ENCODE peak calls at places on chromosomes 3 and 15, in four cellular contexts. L is mesothelial cell of epicardium; V is CD8-positive, alpha-beta memory T cell; B is NCI-H1092 treated with DMSO at 0.1 percent for 48 hours. G is an unnamed sample.

GRCh38 chr15:20345401-20345958 is 196.1 kb downstream of the GOLGA6L6 start:
- DNase-seq in V (no peak), L (peak), B (no peak), G (no peak)

GRCh38 chr15:28260722-28261121 is 61.3 kb downstream of the HERC2 start:
- DNase-seq in V (no peak), L (no peak), B (no peak), G (no peak)

GRCh38 chr3:94440767-94441493 is 378.1 kb downstream of the NSUN3 start:
- DNase-seq in L (no peak), B (no peak), V (no peak), G (no peak)

GRCh38 chr3:172103724-172104123 is 64.3 kb downstream of the FNDC3B start:
- DNase-seq in B (no peak), L (no peak), V (no peak), G (no peak)

GRCh38 chr15:59018833-59019232 is 31.4 kb downstream of the RNF111 start:
- DNase-seq in L (no peak), V (no peak), B (no peak), G (no peak)

GRCh38 chr3:43996379-43997301 is 245.0 kb upstream of the TOPAZ1 start:
- DNase-seq in L (no peak), V (no peak), B (peak), G (no peak)

GRCh38 chr3:151879037-151879436 is 5.6 kb downstream of the SUCNR1 start:
- DNase-seq in L (no peak), B (no peak), V (no peak), G (no peak)

GRCh38 chr3:128082545-128082944 is 30.3 kb downstream of the SEC61A1 start:
- DNase-seq in B (no peak), V (no peak), L (no peak), G (no peak)

GRCh38 chr15:47294765-47295259 is 422.5 kb upstream of the SEMA6D start:
- DNase-seq in V (no peak), B (no peak), L (no peak), G (no peak)

GRCh38 chr15:25946241-25946786 is 83.2 kb upstream of the ATP10A start:
- DNase-seq in L (no peak), V (no peak), B (peak), G (no peak)

GRCh38 chr3:41095702-41096101 is 103.6 kb upstream of the CTNNB1 start:
- DNase-seq in L (no peak), B (no peak), V (no peak), G (no peak)

GRCh38 chr15:82952156-82953081 is at the start of gene HOMER2:
- DNase-seq in L (peak), B (peak), V (no peak), G (peak)

G was measured in progenitor cell of endocrine pancreas.